ENCODE peak calls at places on chromosomes 3 and 15, in six cellular contexts. P is GM23338, I is IMR-90, V is cardiac muscle cell, R is hepatocyte, D is psoas muscle. S is an unnamed sample. For H3K27me3, the result is how much of the 10 kb centered on the place peaks cover.

GRCh38 chr3:71689305-71689704 is 35.9 kb downstream of the EIF4E3 start:
- DNase-seq in P (peak), I (no peak), V (no peak), R (no peak), D (no peak), S (no peak)

GRCh38 chr3:62277470-62277869 is 95.9 kb downstream of the FEZF2 start:
- DNase-seq in P (no peak), I (no peak), V (no peak), R (no peak), D (no peak), S (peak)

GRCh38 chr3:197555281-197556261 is at the start of gene BDH1:
- DNase-seq in P (peak), I (no peak), V (peak), R (peak), D (peak), S (peak)

GRCh38 chr15:39495871-39496459 is 84.9 kb upstream of the THBS1 start:
- DNase-seq in P (no peak), I (peak), V (no peak), R (no peak), D (no peak), S (no peak)

GRCh38 chr3:152477422-152477821 is 208.7 kb downstream of the MBNL1 start:
- DNase-seq in P (no peak), I (peak), V (no peak), R (no peak), D (no peak), S (no peak)

GRCh38 chr3:156609115-156609514 is 54.2 kb upstream of the SSR3 start:
- DNase-seq in P (no peak), I (no peak), V (no peak), R (no peak), D (no peak), S (no peak)

GRCh38 chr3:197811343-197811742 is 20.3 kb downstream of the LRCH3 start:
- DNase-seq in P (no peak), I (peak), V (no peak), R (no peak), D (no peak), S (no peak)

GRCh38 chr3:66456711-66457173 is 44.1 kb downstream of the LRIG1 start:
- DNase-seq in P (no peak), I (no peak), V (no peak), R (no peak), D (peak), S (no peak)

GRCh38 chr15:99424978-99425665 is 140.7 kb upstream of the MEF2A start:
- DNase-seq in P (no peak), I (peak), V (peak), R (peak), D (peak), S (peak)

GRCh38 chr15:25860885-25861866 is 2.0 kb downstream of the ATP10A start:
- DNase-seq in P (no peak), I (no peak), V (no peak), R (no peak), D (no peak), S (no peak)

GRCh38 chr3:45819543-45819942 is 22.4 kb downstream of the LZTFL1 start:
- DNase-seq in P (no peak), I (peak), V (no peak), R (no peak), D (no peak), S (no peak)

GRCh38 chr15:65666257-65666656 is 44.5 kb downstream of the SLC24A1 start:
- DNase-seq in P (no peak), I (peak), V (no peak), R (no peak), D (no peak), S (no peak)

GRCh38 chr15:29853211-29853987 is 31.1 kb upstream of the TJP1 start:
- DNase-seq in P (no peak), I (no peak), V (no peak), R (no peak), D (no peak), S (no peak)

GRCh38 chr3:66138336-66139234 is 82.2 kb upstream of the SLC25A26 start:
- DNase-seq in P (peak), I (peak), V (peak), R (peak), D (no peak), S (peak)

GRCh38 chr15:39365161-39365560 is 215.7 kb upstream of the THBS1 start:
- DNase-seq in P (no peak), I (peak), V (no peak), R (no peak), D (no peak), S (no peak)

GRCh38 chr3:189167027-189167766 is 4.6 kb upstream of the TPRG1 start:
- DNase-seq in P (peak), I (no peak), V (no peak), R (peak), D (no peak), S (no peak)

GRCh38 chr3:98501270-98501669 is 3.8 kb downstream of the OR5K2 start:
- DNase-seq in P (no peak), I (no peak), V (no peak), R (no peak), D (no peak), S (no peak)

GRCh38 chr3:143302638-143303171 is 183.1 kb downstream of the CHST2 start:
- DNase-seq in P (peak), I (peak), V (no peak), R (peak), D (peak), S (peak)

GRCh38 chr3:56923546-56924224 is 121.9 kb upstream of the ARHGEF3 start:
- DNase-seq in P (peak), I (peak), V (no peak), R (peak), D (no peak), S (no peak)

GRCh38 chr15:60076582-60077263 is 72.6 kb downstream of the FOXB1 start:
- DNase-seq in P (peak), I (no peak), V (no peak), R (no peak), D (no peak), S (no peak)

GRCh38 chr3:13886593-13887129 is 6.8 kb upstream of the WNT7A start:
- DNase-seq in P (no peak), I (no peak), V (no peak), R (no peak), D (no peak), S (no peak)

GRCh38 chr3:29286841-29287240 is 6.0 kb downstream of the RBMS3 start:
- DNase-seq in P (no peak), I (peak), V (no peak), R (no peak), D (no peak), S (no peak)

GRCh38 chr3:4497005-4497692 is 4.0 kb downstream of the ITPR1 start:
- DNase-seq in P (no peak), I (no peak), V (no peak), R (no peak), D (no peak), S (no peak)

GRCh38 chr3:113240841-113241240 is 29.5 kb downstream of the BOC start:
- DNase-seq in P (no peak), I (no peak), V (no peak), R (no peak), D (no peak), S (no peak)

GRCh38 chr3:12076021-12076420 is 71.8 kb downstream of the SYN2 start:
- DNase-seq in P (no peak), I (no peak), V (no peak), R (no peak), D (no peak), S (no peak)
- TF ChIP-seq CTCF in P (no peak), I (no peak), V (no peak), R (no peak), D (no peak), S (no peak)

GRCh38 chr15:89506026-89506686 is 9.8 kb upstream of the RHCG start:
- DNase-seq in P (no peak), I (no peak), V (no peak), R (no peak), D (no peak), S (no peak)

GRCh38 chr15:89501646-89502045 is 5.3 kb upstream of the RHCG start:
- DNase-seq in P (no peak), I (no peak), V (no peak), R (no peak), D (no peak), S (no peak)

GRCh38 chr15:89504166-89504565 is 7.8 kb upstream of the RHCG start:
- DNase-seq in P (no peak), I (no peak), V (no peak), R (no peak), D (no peak), S (no peak)

GRCh38 chr15:89500397-89501270 is 4.3 kb upstream of the RHCG start:
- DNase-seq in P (peak), I (no peak), V (no peak), R (no peak), D (no peak), S (no peak)

DNA sequence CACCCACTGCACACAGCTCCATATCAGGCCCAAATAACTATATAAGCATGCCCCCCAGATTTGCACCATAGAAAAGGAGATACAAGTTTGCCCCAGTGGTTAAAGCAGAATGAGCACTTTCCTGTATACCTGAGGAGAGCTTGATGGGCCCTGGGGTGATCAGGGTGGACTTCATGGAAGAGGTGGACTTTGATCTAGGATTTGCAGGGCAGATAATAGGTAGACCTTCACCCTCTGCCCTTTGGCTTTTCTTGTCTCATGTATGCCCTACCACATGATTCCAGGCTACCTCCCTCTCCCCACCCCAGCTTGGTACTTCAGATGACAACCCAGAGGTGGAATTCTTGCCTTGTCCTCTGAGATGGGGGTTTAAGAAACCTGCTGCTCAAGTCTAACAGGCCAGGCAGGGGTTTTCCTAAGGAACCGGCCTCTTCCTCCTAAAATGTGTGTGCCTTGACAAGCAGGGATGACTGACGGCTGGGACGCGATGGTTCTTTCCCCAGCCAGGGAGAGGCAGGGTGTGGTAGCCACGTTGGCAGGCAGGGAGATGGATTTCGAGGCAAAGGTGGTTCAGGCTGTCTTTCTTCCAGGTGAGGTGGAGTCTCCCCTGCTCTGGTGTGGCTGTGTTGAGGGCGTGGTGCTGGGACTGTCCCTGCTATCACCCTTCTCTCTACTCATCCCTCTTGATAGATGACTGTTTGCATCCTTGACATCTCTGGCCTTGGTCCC is 6.6 kb upstream of the RHCG start:
- DNase-seq in P (no peak), I (no peak), V (no peak), R (no peak), D (no peak), S (no peak)
- H3K27me3 ChIP-seq in P (under half), I (under half), V (under half), R (under half), D (under half), S (under half)

GRCh38 chr3:173785004-173785403 is 387.5 kb downstream of the NLGN1 start:
- DNase-seq in P (peak), I (no peak), V (peak), R (peak), D (no peak), S (peak)
- TF ChIP-seq CTCF in P (peak), I (no peak), V (no peak), R (peak), D (no peak), S (peak)

GRCh38 chr3:127103116-127103515 is 89.8 kb upstream of the PRR23E start:
- DNase-seq in P (no peak), I (no peak), V (no peak), R (no peak), D (no peak), S (no peak)
- H3K27me3 ChIP-seq in P (under half), I (under half), V (under half), R (under half), D (under half), S (under half)

GRCh38 chr3:185084883-185085282 is 68.0 kb downstream of the C3orf70 start:
- DNase-seq in P (peak), I (peak), V (no peak), R (no peak), D (no peak), S (no peak)
- TF ChIP-seq CTCF in P (peak), I (peak), V (no peak), R (no peak), D (no peak), S (no peak)

DNA sequence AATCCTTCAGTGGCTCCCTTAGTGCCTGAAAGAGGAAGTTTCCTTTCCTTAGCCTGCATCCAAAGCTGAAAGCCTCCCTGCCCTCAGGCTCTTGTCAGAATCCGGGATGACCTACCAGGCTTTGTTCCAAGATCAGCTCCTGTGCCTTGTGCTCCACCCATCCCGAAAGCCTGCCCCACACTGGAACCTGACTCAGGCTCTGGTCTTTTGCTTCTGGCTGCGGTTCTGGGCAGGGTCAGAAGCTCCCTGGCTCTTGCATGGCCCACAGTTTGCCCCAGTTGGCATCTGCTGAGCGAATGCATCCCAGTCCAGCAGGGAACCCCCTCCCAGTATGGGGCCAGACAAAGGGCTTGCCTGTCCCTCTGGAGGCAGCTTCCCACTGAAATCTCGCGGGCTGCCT is 25.9 kb upstream of the KIF23 start:
- DNase-seq in P (no peak), I (no peak), V (no peak), R (no peak), D (no peak), S (no peak)
- H3K27me3 ChIP-seq in P (under half), I (under half), V (under half), R (under half), D (under half), S (under half)

DNA sequence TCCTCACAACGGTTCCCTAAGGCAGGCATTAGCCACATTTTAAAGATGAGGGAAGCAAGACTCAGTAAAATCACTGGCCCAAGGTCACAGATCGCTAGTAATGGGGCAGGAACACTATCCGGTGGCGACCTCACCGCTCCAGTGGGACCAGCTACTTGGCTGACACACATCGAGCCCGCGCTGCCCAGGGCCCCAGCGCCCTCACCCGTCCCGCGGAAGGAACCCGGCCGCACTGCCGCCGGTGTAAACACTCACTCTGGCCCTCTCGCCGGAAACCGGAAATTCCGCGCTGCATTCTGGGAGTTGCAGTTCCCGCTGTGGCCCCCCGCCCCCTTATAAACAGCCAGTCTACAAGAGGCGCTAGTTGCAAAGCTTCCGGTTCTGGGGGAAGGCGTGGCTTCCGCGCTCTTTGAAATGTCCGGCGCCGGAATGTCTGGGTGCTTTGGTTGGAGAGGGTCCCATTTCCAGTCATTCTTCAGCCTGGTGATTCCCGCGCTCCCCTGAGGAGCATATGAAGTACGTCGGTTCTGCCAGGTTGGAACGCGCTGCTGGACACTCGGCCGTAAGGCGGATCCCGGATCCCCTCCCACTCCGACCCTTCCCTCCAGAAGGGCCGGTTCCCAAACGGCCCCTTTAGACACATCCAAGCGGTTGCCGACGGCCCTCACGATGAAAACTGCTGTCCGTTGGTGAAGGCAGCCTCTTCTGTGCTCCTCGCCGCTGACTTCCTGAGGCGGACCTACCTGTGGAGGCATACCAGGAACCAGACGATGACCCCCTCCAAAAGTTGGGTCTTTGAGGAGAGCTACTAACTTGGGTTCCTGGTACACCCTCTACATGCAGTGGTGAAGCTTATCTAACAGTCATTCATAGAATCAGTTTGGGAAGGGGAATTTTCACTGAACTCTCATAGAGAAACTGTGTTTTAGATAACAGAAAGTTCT is at the start of gene UBL7:
- DNase-seq in P (peak), I (peak), V (peak), R (peak), D (peak), S (peak)
- TF ChIP-seq CTCF in P (no peak), I (peak), V (peak), R (peak), D (no peak), S (peak)

GRCh38 chr3:128555098-128555825 is 62.3 kb upstream of the GATA2 start:
- DNase-seq in P (peak), I (no peak), V (no peak), R (no peak), D (peak), S (no peak)
- H3K27me3 ChIP-seq in P (under half), I (under half), V (under half), R (under half), D (under half), S (under half)